ENCODE peak calls at places on chromosomes 7 and 10, in ten cellular contexts. O, G, D, S, Q, J, Y, T, H and I are unnamed samples.

GRCh38 chr7:155007947-155008346 is 5.0 kb upstream of the PAXIP1 start:
- DNase-seq in D (peak), O (peak), G (peak), J (peak), T (no peak), Y (no peak), H (peak), S (no peak), Q (no peak), I (no peak)

GRCh38 chr10:17217661-17218306 is 10.3 kb upstream of the VIM start:
- DNase-seq in Q (no peak), Y (no peak), G (peak), J (no peak), H (no peak), O (no peak), S (peak), T (peak), D (peak), I (peak)

GRCh38 chr7:69693042-69693441 is 94.8 kb downstream of the AUTS2 start:
- DNase-seq in Y (no peak), T (no peak), G (no peak), H (no peak), O (no peak), S (no peak), J (no peak), D (no peak), Q (no peak), I (no peak)

GRCh38 chr7:46071601-46072000 is 150.5 kb upstream of the IGFBP3 start:
- DNase-seq in D (peak), J (no peak), T (peak), H (no peak), O (no peak), S (peak), Q (no peak), G (peak), Y (no peak), I (peak)

GRCh38 chr10:107442035-107442505 is 277.6 kb upstream of the SORCS1 start:
- DNase-seq in H (no peak), D (peak), Q (no peak), G (peak), Y (no peak), S (peak), T (peak), J (no peak), O (no peak), I (peak)

GRCh38 chr10:1515780-1516491 is 221.4 kb downstream of the ADARB2 start:
- DNase-seq in J (no peak), G (no peak), D (no peak), O (no peak), T (no peak), Q (no peak), H (no peak), Y (no peak), S (no peak), I (no peak)

GRCh38 chr7:5665106-5666025 is 116.1 kb downstream of the RNF216 start:
- DNase-seq in D (peak), T (peak), G (peak), Y (peak), O (peak), J (peak), H (peak), S (peak), Q (no peak), I (peak)

GRCh38 chr7:20513341-20513740 is 102.1 kb upstream of the ABCB5 start:
- DNase-seq in O (no peak), S (peak), Q (no peak), T (no peak), D (no peak), J (no peak), H (no peak), G (no peak), Y (no peak), I (no peak)

GRCh38 chr10:30970760-30971460 is 60.8 kb downstream of the ZNF438 start:
- DNase-seq in S (no peak), Y (no peak), O (no peak), G (no peak), D (peak), Q (no peak), T (peak), H (no peak), J (no peak), I (peak)

DNA sequence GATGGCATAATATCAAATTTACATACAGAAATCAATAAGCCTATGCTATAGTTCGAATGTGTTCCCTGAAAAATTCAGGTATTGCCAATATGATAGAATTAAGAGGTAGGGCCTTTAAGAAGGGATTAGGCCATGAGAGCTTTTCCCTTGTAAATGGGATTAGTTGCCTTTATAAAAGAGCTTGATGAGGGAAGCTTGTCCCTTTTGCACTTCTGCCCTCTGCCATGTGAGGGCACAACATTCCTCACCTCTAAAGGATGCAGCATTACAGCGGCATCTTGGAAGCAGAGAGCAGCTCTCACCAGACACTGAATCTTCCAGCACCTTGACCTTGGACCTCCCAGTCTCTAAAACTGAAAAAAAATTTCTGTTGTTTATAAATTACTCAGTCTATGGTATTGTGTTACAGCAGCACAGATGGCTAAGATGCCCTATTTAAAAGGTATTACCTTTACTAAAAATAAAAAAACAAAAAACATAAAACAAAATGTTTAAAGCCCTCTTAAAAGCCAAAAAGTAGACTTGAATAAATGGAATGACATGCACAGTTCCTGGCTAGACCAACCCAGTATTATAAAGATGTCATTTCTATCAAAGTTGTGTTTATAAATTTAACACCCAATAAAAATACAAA is 909.6 kb downstream of the REEP3 start:
- DNase-seq in O (peak), H (peak), Y (no peak), Q (no peak), S (no peak), D (peak), G (peak), T (no peak), J (peak), I (no peak)
- TF ChIP-seq CTCF in O (peak), H (no peak), Y (no peak), Q (no peak), S (no peak), D (peak), G (no peak), T (no peak), J (peak), I (no peak)

GRCh38 chr7:122217125-122217524 is 73.1 kb upstream of the AASS start:
- DNase-seq in J (no peak), Q (no peak), Y (no peak), T (peak), H (no peak), O (no peak), S (no peak), G (peak), D (peak), I (no peak)

GRCh38 chr7:122219253-122219865 is 75.3 kb upstream of the AASS start:
- DNase-seq in O (no peak), H (no peak), Y (no peak), S (no peak), T (peak), G (peak), Q (no peak), D (peak), J (no peak), I (peak)
- TF ChIP-seq CTCF in O (peak), H (peak), Y (peak), S (peak), T (peak), G (peak), Q (peak), D (peak), J (peak), I (peak)

GRCh38 chr10:104327745-104328635 is 10.3 kb downstream of the ITPRIP start:
- DNase-seq in O (peak), S (peak), J (peak), Y (no peak), G (peak), D (peak), T (peak), Q (no peak), H (no peak), I (peak)
- TF ChIP-seq CTCF in O (no peak), S (no peak), J (no peak), Y (no peak), G (peak), D (peak), T (peak), Q (no peak), H (no peak), I (peak)

GRCh38 chr7:49243521-49243920 is 319.2 kb downstream of the CDC14C start:
- DNase-seq in Y (no peak), Q (no peak), O (no peak), G (no peak), T (no peak), H (no peak), D (no peak), S (no peak), J (no peak), I (no peak)
- TF ChIP-seq CTCF in Y (no peak), Q (no peak), O (peak), G (no peak), T (no peak), H (no peak), D (no peak), S (no peak), J (peak), I (no peak)

DNA sequence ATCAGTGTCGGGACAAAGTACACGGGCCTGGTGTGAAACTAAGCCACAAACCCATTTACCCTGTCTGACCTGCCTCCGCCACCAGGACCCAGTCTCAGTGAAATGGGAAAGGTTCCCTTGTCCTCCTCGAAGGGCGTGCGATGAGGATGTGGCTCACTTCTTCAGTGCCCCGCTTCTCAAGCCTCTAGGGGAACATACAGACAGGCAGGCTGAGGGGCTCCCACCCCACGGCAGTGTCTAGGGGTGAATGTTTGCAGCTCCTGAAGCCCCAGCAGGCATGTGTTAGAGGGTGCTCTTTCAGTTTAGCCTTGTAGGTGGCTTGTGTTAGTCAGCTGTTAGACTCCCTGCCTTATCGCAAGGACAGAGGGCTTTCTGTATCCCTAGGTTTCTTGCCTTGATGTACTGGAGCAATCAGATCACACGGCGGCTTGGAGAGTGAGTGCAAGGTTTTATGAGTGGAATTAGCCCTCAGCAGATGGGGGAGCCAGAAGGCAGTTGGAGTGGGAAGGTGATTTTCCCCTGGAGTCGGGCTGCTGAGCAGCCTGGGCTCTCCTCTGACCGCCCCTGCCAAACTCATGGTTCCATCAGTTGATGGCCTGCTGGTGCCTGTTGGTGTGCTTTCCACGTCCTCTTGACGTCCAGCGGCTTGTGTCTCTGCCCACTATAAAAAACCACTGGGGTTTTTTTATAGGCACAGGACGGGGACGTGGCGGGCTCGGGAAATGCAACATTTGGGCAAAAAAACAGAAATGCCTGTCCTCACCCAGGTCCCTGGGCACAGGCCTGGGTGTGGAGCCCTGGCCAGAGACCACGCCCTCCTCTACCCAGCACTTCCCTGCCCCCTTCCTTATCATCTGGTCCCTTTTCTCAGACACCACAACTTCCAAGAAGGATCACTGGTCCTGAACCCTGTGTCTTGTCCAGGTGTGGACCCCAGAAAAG is 786 bp downstream of the NUDT1 start:
- DNase-seq in Q (no peak), Y (no peak), T (peak), D (no peak), H (peak), G (no peak), O (peak), S (no peak), J (peak), I (peak)
- TF ChIP-seq CTCF in Q (no peak), Y (peak), T (peak), D (peak), H (no peak), G (peak), O (no peak), S (no peak), J (no peak), I (no peak)

GRCh38 chr10:88728107-88728763 is 22.2 kb downstream of the LIPK start:
- DNase-seq in S (no peak), H (peak), T (no peak), G (peak), J (peak), D (peak), Y (peak), O (peak), Q (peak), I (no peak)
- TF ChIP-seq CTCF in S (no peak), H (peak), T (peak), G (peak), J (peak), D (peak), Y (peak), O (peak), Q (no peak), I (peak)

GRCh38 chr7:44431091-44431608 is 59.3 kb downstream of the NUDCD3 start:
- DNase-seq in Q (no peak), T (no peak), G (no peak), J (peak), H (peak), O (peak), D (no peak), Y (no peak), S (no peak), I (peak)
- TF ChIP-seq CTCF in Q (peak), T (no peak), G (peak), J (no peak), H (no peak), O (peak), D (no peak), Y (peak), S (no peak), I (peak)